ENCODE peak calls at places on chromosomes 3 and 15, in nine cellular contexts. S is activated T-cell treated with anti-CD3 and anti-CD28 coated beads for 24 hours; C is ureter; A is T-helper 9 cell; N is sciatic nerve; O is Ammon's horn; K is activated CD4-positive, alpha-beta T cell treated with anti-CD3 and anti-CD28 coated beads, Interleukin-2, amount 10 ng/mL, durations not matched to agents 7 days and 5 days; I is epithelial cell of esophagus; H is stimulated activated CD8-positive, alpha-beta memory T cell treated with anti-CD3 and anti-CD28 coated beads, Interleukin-15, amount 100 ng/mL, for 24 hours. M is an unnamed sample.

GRCh38 chr15:40908095-40908494 is 13.8 kb downstream of the VPS18 start:
- DNase-seq in A (no peak), O (no peak), N (no peak), S (no peak), C (no peak), K (no peak), H (no peak), I (no peak), M (no peak)

GRCh38 chr3:112579697-112580096 is 17.9 kb downstream of the SLC35A5 start:
- DNase-seq in N (no peak), S (no peak), A (no peak), K (no peak), H (no peak), C (no peak), I (no peak), O (no peak), M (no peak)

GRCh38 chr3:18679226-18679625 is 254.1 kb upstream of the SATB1 start:
- DNase-seq in N (no peak), I (no peak), H (no peak), K (peak), C (no peak), O (no peak), S (peak), A (no peak), M (no peak)

GRCh38 chr15:27694506-27695077 is 404.5 kb downstream of the OCA2 start:
- DNase-seq in C (no peak), H (no peak), A (no peak), I (peak), N (no peak), K (no peak), O (no peak), S (no peak), M (no peak)

GRCh38 chr15:81181220-81181619 is 15.5 kb upstream of the IL16 start:
- DNase-seq in C (no peak), A (no peak), N (no peak), S (no peak), I (no peak), H (no peak), K (no peak), O (no peak), M (no peak)

GRCh38 chr3:45947361-45947760 is 4.1 kb downstream of the CXCR6 start:
- DNase-seq in N (no peak), I (no peak), S (no peak), H (no peak), C (no peak), O (no peak), K (no peak), A (no peak), M (no peak)

GRCh38 chr15:59170295-59170881 is 36.3 kb upstream of the LDHAL6B start:
- DNase-seq in A (no peak), O (peak), S (no peak), I (peak), H (no peak), K (no peak), N (peak), C (peak), M (no peak)

GRCh38 chr15:40871749-40872617 is 2.1 kb downstream of the RHOV start:
- DNase-seq in I (peak), A (no peak), C (peak), H (no peak), O (no peak), K (no peak), N (no peak), S (no peak), M (no peak)

M was measured in 8988T.